ENCODE peak calls at places on chromosomes 2 and 18, in four cellular contexts. A, E, R and G are unnamed samples.

GRCh38 chr2:25447018-25447417 is 105.3 kb upstream of the DNMT3A start:
- DNase-seq in A (no peak), E (no peak), R (no peak), G (no peak)

GRCh38 chr2:134231965-134232340 is 21.9 kb upstream of the MGAT5 start:
- DNase-seq in A (peak), E (no peak), R (no peak), G (no peak)

GRCh38 chr2:232791518-232791917 is 15.2 kb upstream of the KCNJ13 start:
- DNase-seq in A (no peak), E (no peak), R (no peak), G (no peak)

GRCh38 chr2:23536326-23536725 is 151.3 kb downstream of the KLHL29 start:
- DNase-seq in A (no peak), E (no peak), R (no peak), G (no peak)

GRCh38 chr2:190344275-190344827 is 962 bp downstream of the INPP1 start:
- DNase-seq in A (peak), E (no peak), R (no peak), G (no peak)

GRCh38 chr2:162261032-162261945 is 18.0 kb upstream of the FAP start:
- DNase-seq in A (peak), E (no peak), R (no peak), G (peak)

GRCh38 chr18:25349131-25349925 is 2.6 kb downstream of the ZNF521 start:
- DNase-seq in A (peak), E (peak), R (peak), G (no peak)

GRCh38 chr2:207514451-207514850 is 15.3 kb upstream of the CREB1 start:
- DNase-seq in A (peak), E (no peak), R (no peak), G (no peak)

GRCh38 chr18:76619342-76620315 is 124.6 kb upstream of the ZNF516 start:
- DNase-seq in A (peak), E (peak), R (peak), G (no peak)

GRCh38 chr2:70188460-70188859 is 2.4 kb downstream of the C2orf42 start:
- DNase-seq in A (no peak), E (no peak), R (no peak), G (no peak)

GRCh38 chr2:127650041-127650784 is 4.3 kb downstream of the GPR17 start:
- DNase-seq in A (no peak), E (no peak), R (no peak), G (no peak)

GRCh38 chr18:49206717-49207116 is 253.7 kb downstream of the DYM start:
- DNase-seq in A (peak), E (no peak), R (no peak), G (no peak)
- TF ChIP-seq CTCF in A (peak), E (no peak), R (no peak), G (no peak)

DNA sequence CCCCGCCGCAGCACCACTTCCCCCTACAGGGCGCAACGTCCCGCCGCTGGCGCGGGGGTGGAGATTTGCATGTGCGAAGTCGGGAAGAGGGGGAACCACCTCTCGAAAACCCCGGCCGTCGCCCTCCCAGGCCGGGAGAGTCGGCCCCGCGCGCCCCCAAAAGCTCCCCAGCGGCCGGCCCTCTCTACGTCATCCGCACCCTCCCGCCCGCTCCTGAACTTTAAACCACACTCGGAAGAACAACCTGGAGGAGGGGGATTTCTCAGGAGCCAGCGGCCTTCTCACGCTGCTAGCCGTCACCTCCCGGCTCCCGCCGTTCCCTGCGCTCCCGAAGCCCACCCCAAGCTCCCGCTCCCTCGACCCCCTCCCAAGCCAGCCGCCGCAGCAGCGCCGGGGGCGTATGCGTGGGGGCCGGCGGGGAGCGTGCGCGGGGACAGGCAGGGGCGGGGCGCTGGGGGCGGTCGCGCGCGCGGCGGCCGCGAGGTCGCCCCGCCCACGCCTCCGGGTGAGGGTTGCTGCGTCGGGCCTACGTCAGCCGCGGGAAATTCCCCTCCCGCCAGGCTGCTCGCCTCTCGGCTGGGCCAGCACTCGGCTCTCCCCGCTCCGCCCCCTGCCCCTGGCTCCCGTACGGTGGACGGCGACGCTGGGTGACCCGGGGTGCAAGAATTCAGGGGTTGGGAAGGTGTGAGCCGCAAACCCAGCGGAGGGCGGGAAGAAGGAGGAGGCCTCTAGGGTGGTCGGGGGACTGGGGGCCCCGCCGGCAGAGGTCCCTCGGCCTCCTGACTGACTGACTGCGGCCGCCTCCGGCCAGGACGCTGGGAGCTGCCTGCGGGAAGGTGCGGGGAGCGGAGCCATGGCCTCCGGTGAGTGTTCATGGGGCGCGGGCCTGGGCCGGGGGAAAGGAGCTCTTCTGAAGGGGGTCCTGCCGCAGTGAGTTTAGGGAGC is at the start of gene REL:
- DNase-seq in A (peak), E (peak), R (peak), G (no peak)
- TF ChIP-seq CTCF in A (peak), E (no peak), R (peak), G (no peak)

DNA sequence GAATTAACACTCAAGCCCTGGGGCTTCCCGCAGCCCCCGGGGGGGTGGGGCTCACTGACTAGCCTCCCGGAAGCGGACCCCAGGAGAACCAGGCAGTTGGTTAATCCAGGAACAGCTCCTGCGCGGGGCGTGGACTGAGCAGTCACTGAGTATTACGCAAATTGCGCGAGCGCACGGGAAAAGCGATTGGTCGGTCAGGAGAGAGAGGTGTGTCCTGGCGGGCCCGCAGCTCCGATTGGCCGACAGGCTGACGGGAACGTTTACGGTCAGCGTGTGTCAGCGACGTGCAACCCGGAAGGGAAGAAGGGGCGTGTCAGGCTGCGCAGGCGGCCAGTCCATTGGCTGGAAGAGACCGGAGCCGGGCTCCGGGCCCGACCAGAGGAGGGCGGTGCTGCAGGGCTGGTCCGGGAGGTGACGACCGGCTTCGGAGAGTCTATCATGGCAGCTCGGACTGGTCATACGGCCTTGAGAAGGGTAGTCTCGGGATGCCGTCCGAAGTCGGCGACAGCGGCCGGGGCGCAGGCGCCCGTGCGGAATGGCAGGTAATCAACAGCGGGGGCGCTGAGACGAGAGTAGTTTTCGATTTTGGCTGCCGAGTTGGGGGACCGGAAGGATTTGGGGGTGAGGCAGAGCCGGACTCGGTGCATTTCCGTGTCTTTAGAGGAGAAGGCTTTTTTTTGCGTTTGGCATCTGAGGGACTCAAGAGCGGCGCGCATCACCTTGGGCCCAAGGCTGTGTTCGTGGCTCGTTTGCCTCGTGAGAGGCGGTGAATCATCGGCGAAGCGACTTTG is at the start of gene COQ10B:
- DNase-seq in A (peak), E (peak), R (peak), G (peak)
- TF ChIP-seq CTCF in A (peak), E (no peak), R (peak), G (peak)

DNA sequence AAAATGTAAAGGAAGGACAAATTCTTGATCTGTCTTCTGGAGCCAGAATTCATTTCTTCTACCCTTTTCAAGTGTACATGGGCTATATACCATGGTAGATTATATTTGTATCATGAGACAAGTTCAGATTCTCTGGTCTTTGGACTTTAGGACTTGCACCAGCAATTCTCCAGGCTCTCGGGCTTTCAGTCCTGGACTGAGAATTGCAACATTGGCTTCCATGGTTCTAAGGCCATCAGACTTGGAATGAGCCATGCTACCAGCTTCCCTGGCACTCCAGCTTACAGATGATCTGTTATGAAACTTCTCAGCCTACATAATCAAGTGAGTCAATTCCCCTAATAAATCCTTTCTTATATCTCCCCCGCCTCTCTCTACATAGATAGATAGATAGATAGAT is 33.3 kb downstream of the SRD5A2 start:
- DNase-seq in A (no peak), E (no peak), R (no peak), G (no peak)
- TF ChIP-seq CTCF in A (no peak), E (no peak), R (no peak), G (no peak)

GRCh38 chr2:177476897-177477296 is 84.3 kb downstream of the AGPS start:
- DNase-seq in A (no peak), E (no peak), R (no peak), G (no peak)

GRCh38 chr2:177474301-177474700 is 81.7 kb downstream of the AGPS start:
- DNase-seq in A (no peak), E (no peak), R (no peak), G (no peak)

GRCh38 chr2:177467646-177468045 is 75.1 kb downstream of the AGPS start:
- DNase-seq in A (peak), E (no peak), R (no peak), G (no peak)

GRCh38 chr2:177474904-177475474 is 82.4 kb downstream of the AGPS start:
- DNase-seq in A (peak), E (no peak), R (no peak), G (peak)

DNA sequence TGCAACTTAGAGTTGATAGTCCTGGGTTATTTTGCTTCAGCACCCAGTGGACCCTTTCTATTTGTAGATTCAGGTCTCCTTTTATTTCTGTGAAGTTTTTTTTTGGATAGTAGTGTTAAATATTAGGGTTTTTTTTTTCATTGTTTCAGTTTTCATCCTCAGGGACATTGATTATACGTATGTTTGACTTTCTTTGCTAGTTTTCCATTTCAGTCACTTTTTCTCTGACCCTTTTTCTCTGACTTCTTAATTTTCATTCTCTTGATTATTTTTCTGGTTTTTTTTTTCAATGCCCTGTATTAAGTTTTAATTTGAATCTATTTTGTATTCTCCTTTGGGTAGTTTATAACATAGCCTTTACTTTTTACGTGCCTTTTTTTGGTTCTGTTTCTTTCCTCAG is 79.4 kb downstream of the AGPS start:
- DNase-seq in A (no peak), E (no peak), R (no peak), G (no peak)
- TF ChIP-seq CTCF in A (no peak), E (no peak), R (no peak), G (no peak)

GRCh38 chr18:47399475-47399874 is 148.0 kb upstream of the SKOR2 start:
- DNase-seq in A (no peak), E (no peak), R (no peak), G (no peak)

DNA sequence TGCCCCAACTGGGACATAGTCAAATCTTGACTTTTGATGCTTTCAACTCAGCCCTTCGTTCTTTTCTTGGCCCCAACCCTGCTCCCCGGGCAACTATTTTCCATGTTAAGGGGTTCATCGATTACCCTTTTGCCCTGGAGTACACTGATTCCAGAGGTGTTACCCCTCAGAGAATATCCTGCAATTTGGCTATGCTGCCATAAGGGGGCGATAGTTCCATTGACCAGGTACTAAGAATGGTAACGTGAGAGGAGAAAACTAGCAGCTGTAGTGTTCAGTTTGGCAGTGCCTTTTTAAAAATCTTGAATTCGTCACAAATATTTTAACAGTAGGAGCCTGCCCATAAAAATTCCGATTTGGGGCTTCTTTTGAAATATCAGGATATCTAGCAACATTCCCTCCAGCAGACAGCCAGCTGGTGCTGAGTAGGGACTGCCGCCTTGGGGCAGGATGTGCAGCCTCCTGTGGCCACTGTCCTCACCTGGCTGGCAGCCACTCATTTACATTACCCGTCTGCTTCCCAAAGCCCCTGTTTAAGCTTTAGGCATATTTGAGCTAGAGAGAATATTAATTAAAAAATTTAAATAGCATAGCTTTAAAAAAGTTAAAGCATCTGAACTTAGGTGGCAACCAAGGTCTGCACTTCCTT is 146.3 kb upstream of the SKOR2 start:
- DNase-seq in A (no peak), E (peak), R (peak), G (no peak)
- TF ChIP-seq CTCF in A (no peak), E (peak), R (peak), G (peak)

GRCh38 chr18:62460851-62461300 is 61.9 kb upstream of the ZCCHC2 start:
- DNase-seq in A (peak), E (no peak), R (no peak), G (no peak)

GRCh38 chr18:62458868-62459716 is 63.7 kb upstream of the ZCCHC2 start:
- DNase-seq in A (no peak), E (no peak), R (no peak), G (no peak)

GRCh38 chr18:62455222-62455621 is 67.6 kb upstream of the ZCCHC2 start:
- DNase-seq in A (no peak), E (no peak), R (no peak), G (no peak)

GRCh38 chr18:62458346-62458745 is 64.5 kb upstream of the ZCCHC2 start:
- DNase-seq in A (no peak), E (no peak), R (no peak), G (no peak)

GRCh38 chr18:62457830-62458229 is 65.0 kb upstream of the ZCCHC2 start:
- DNase-seq in A (no peak), E (no peak), R (peak), G (no peak)
- TF ChIP-seq CTCF in A (no peak), E (no peak), R (peak), G (no peak)